ENCODE peak calls at places on chromosomes 7 and 10, in five cellular contexts. I is left ventricle myocardium inferior, T is prostate gland, D is tibial artery, R is IMR-90. B is an unnamed sample.
A peak's percentile ranks its signal among the peaks of the same experiment; 100 is the strongest.

GRCh38 chr7:155188357-155188756 is 109.3 kb upstream of the INSIG1 start:
- DNase-seq in I (no peak), T (no peak), D (no peak), R (no peak), B (no peak)

GRCh38 chr7:117731455-117731854 is 141.8 kb downstream of the CTTNBP2 start:
- DNase-seq in I (no peak), T (no peak), D (peak; percentile 26), R (peak; percentile 22), B (no peak)

GRCh38 chr10:45411607-45411940 is 37.6 kb downstream of the ALOX5 start:
- DNase-seq in I (no peak), T (no peak), D (no peak), R (no peak), B (no peak)

GRCh38 chr7:128727239-128727638 is 11.9 kb upstream of the CALU start:
- DNase-seq in I (no peak), T (no peak), D (no peak), R (no peak), B (no peak)

GRCh38 chr10:84176351-84176750 is 2.8 kb downstream of the GPR15LG start:
- DNase-seq in I (no peak), T (no peak), D (no peak), R (no peak), B (no peak)

GRCh38 chr7:108805808-108806397 is 236.2 kb downstream of the DNAJB9 start:
- DNase-seq in I (no peak), T (no peak), D (no peak), R (peak; percentile 1), B (no peak)

GRCh38 chr7:18570890-18571478 is 75.4 kb downstream of the HDAC9 start:
- DNase-seq in I (no peak), T (peak; percentile 32), D (no peak), R (peak; percentile 42), B (no peak)

GRCh38 chr10:100978121-100978895 is 9.0 kb downstream of the MRPL43 start:
- DNase-seq in I (no peak), T (no peak), D (no peak), R (no peak), B (no peak)

GRCh38 chr7:26555971-26556830 is 264.5 kb downstream of the SNX10 start:
- DNase-seq in I (no peak), T (no peak), D (no peak), R (no peak), B (no peak)

GRCh38 chr7:44379366-44380178 is 54.2 kb upstream of the CAMK2B start:
- DNase-seq in I (no peak), T (no peak), D (no peak), R (peak; percentile 17), B (no peak)

GRCh38 chr7:44377134-44377463 is 51.7 kb upstream of the CAMK2B start:
- DNase-seq in I (no peak), T (no peak), D (no peak), R (no peak), B (no peak)

GRCh38 chr7:44377681-44378421 is 52.5 kb upstream of the CAMK2B start:
- DNase-seq in I (no peak), T (no peak), D (no peak), R (no peak), B (no peak)

GRCh38 chr7:44380179-44380830 is 54.9 kb upstream of the CAMK2B start:
- DNase-seq in I (no peak), T (no peak), D (no peak), R (no peak), B (no peak)

DNA sequence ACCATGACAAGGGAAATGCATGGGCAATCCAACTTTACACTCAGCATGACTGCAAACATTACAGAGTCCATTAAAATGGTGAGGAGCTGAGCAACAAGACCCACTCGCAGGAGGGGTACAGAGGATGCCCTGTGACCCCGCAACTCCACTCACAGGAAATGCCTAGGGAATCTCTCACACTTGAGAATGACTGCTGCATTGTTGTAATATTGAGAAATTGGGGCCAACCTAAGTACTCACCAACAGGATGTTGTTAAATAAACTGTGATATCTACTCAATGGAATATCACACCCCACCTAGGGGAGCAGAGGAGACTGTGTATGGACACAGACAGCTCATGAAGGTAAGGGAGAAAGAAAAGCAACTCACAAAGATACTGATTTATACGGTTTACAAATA is 53.4 kb upstream of the CAMK2B start:
- DNase-seq in I (no peak), T (no peak), D (no peak), R (peak; percentile 92), B (no peak)
- TF ChIP-seq CTCF in I (no peak), T (no peak), D (no peak), R (no peak), B (no peak)

GRCh38 chr7:39948932-39949928 is 826 bp upstream of the CDK13 start:
- DNase-seq in I (peak; percentile 99), T (peak; percentile 98), D (peak; percentile 98), R (peak; percentile 100), B (peak; percentile 99)
- TF ChIP-seq CTCF in I (peak; percentile 11), T (peak; percentile 25), D (no peak), R (no peak), B (no peak)

GRCh38 chr10:43419997-43420368 is 11.0 kb upstream of the HNRNPF start:
- DNase-seq in I (no peak), T (no peak), D (no peak), R (no peak), B (no peak)

GRCh38 chr10:43421519-43421918 is 12.5 kb upstream of the HNRNPF start:
- DNase-seq in I (no peak), T (no peak), D (no peak), R (no peak), B (no peak)

GRCh38 chr10:43421201-43421507 is 12.2 kb upstream of the HNRNPF start:
- DNase-seq in I (no peak), T (no peak), D (no peak), R (no peak), B (no peak)

GRCh38 chr10:43417950-43418768 is 9.2 kb upstream of the HNRNPF start:
- DNase-seq in I (no peak), T (no peak), D (no peak), R (no peak), B (no peak)

GRCh38 chr10:43420369-43421200 is 11.6 kb upstream of the HNRNPF start:
- DNase-seq in I (peak; percentile 90), T (peak; percentile 68), D (peak; percentile 92), R (peak; percentile 78), B (peak; percentile 92)
- TF ChIP-seq CTCF in I (peak; percentile 35), T (no peak), D (no peak), R (peak; percentile 26), B (peak; percentile 19)

DNA sequence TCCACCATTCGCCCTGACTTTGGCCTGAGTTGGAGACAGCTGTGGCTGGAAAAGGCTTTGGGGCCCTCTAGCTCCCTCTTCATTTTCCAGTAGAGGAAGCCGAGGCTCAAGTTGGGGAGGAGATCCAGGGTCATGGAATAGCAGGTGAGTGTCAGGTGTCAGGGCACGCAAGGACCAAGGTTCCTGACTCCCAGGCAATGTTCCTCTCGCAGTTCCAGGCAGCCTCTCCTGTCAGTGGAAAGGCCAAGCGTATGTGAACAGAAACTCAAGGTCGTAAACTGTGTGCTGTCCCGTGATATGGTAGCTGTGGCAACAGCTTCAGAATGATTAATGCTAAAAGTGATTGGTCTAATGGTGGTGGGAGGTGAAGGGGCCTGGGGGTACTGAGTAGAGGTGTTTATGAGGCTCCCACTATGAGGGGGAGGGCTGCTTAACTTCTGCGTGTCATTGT is 13.2 kb downstream of the ADAMTS14 start:
- DNase-seq in I (no peak), T (no peak), D (no peak), R (no peak), B (no peak)
- TF ChIP-seq CTCF in I (no peak), T (no peak), D (no peak), R (no peak), B (no peak)

DNA sequence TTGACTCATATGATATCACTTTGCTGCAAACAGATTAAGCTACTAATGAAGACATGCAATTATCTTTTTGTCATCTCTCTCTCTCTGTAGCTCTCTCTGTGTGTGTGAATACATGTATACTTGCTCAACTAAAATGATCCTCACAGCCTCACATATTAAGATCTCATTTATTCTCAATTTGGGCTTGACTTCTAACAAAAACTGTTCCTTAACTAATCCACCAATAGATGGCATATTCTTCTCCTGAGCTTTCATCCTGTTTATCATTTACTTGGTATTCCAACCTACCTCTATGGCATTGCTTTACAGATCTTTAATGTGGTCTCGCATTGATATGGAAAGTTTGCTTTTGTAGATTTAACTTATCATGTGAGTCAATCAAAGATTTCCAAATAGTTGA is 540.4 kb downstream of the CNTNAP2 start:
- DNase-seq in I (no peak), T (no peak), D (no peak), R (no peak), B (no peak)
- TF ChIP-seq CTCF in I (no peak), T (no peak), D (no peak), R (no peak), B (no peak)

GRCh38 chr7:2821842-2822507 is 22.1 kb downstream of the GNA12 start:
- DNase-seq in I (no peak), T (no peak), D (no peak), R (peak; percentile 91), B (no peak)

GRCh38 chr7:2823124-2823523 is 21.0 kb downstream of the GNA12 start:
- DNase-seq in I (no peak), T (no peak), D (no peak), R (no peak), B (no peak)

GRCh38 chr7:2820508-2820934 is 23.6 kb downstream of the GNA12 start:
- DNase-seq in I (peak; percentile 67), T (peak; percentile 40), D (peak; percentile 91), R (peak; percentile 97), B (peak; percentile 81)

GRCh38 chr7:2819954-2820397 is 24.1 kb downstream of the GNA12 start:
- DNase-seq in I (no peak), T (no peak), D (no peak), R (no peak), B (no peak)

GRCh38 chr7:2821161-2821841 is 22.8 kb downstream of the GNA12 start:
- DNase-seq in I (no peak), T (no peak), D (no peak), R (peak; percentile 83), B (no peak)
- TF ChIP-seq CTCF in I (peak; percentile 9), T (no peak), D (no peak), R (no peak), B (no peak)

B was measured in lower lobe of right lung.